ENCODE peak calls at places on chromosome 1, in nine cellular contexts. M is fibroblast of lung, X is GM06990, K is right atrium auricular region, A is A549, N is colonic mucosa, J is osteocyte, B is GM20000, Z is brain microvascular endothelial cell. S is an unnamed sample.

GRCh38 chr1:155645024-155645423 is 35.0 kb downstream of the MSTO1 start:
- DNase-seq in K (no peak), A (no peak), N (no peak), Z (no peak), J (no peak), X (no peak), B (no peak), M (no peak), S (peak)

GRCh38 chr1:197692965-197693364 is 82.3 kb downstream of the DENND1B start:
- DNase-seq in X (no peak), A (peak), N (no peak), B (peak), J (no peak), M (peak), Z (no peak), K (no peak), S (no peak)

GRCh38 chr1:182599339-182599738 is 4.8 kb downstream of the RGS16 start:
- DNase-seq in Z (no peak), N (no peak), K (no peak), B (no peak), M (no peak), J (no peak), A (no peak), X (no peak), S (no peak)

GRCh38 chr1:159009704-159010361 is at the start of gene IFI16:
- DNase-seq in K (peak), X (peak), Z (peak), N (peak), A (peak), J (no peak), B (peak), M (peak), S (no peak)

GRCh38 chr1:108643492-108644333 is 17.2 kb downstream of the HENMT1 start:
- DNase-seq in X (no peak), B (peak), K (no peak), A (peak), N (peak), Z (peak), M (peak), J (no peak), S (peak)

GRCh38 chr1:39501666-39502065 is 10.2 kb downstream of the BMP8A start:
- DNase-seq in J (no peak), X (no peak), K (no peak), B (no peak), M (peak), N (no peak), Z (no peak), A (no peak), S (no peak)

GRCh38 chr1:234957330-234958065 is 171.1 kb downstream of the TOMM20 start:
- DNase-seq in B (no peak), J (no peak), K (peak), M (peak), X (no peak), A (peak), N (peak), Z (no peak), S (peak)

GRCh38 chr1:24416666-24417391 is 1.2 kb downstream of the NIPAL3 start:
- DNase-seq in Z (peak), A (no peak), N (peak), X (peak), M (peak), B (peak), J (no peak), K (no peak), S (peak)

GRCh38 chr1:225765982-225766674 is 11.5 kb upstream of the SRP9 start:
- DNase-seq in B (no peak), X (no peak), Z (no peak), N (peak), A (no peak), M (no peak), J (no peak), K (no peak), S (no peak)

GRCh38 chr1:78292361-78292760 is 198.4 kb upstream of the PTGFR start:
- DNase-seq in J (no peak), A (no peak), N (no peak), X (no peak), M (peak), B (no peak), Z (no peak), K (no peak), S (no peak)

GRCh38 chr1:78291443-78291842 is 199.3 kb upstream of the PTGFR start:
- DNase-seq in X (no peak), K (no peak), B (no peak), A (no peak), N (no peak), Z (no peak), J (no peak), M (no peak), S (no peak)

GRCh38 chr1:78291872-78292271 is 198.9 kb upstream of the PTGFR start:
- DNase-seq in J (no peak), M (no peak), Z (no peak), A (no peak), N (no peak), K (no peak), X (no peak), B (no peak), S (no peak)

GRCh38 chr1:78286686-78287085 is 204.1 kb upstream of the PTGFR start:
- DNase-seq in K (no peak), J (no peak), Z (peak), B (no peak), A (no peak), M (peak), X (no peak), N (no peak), S (no peak)

DNA sequence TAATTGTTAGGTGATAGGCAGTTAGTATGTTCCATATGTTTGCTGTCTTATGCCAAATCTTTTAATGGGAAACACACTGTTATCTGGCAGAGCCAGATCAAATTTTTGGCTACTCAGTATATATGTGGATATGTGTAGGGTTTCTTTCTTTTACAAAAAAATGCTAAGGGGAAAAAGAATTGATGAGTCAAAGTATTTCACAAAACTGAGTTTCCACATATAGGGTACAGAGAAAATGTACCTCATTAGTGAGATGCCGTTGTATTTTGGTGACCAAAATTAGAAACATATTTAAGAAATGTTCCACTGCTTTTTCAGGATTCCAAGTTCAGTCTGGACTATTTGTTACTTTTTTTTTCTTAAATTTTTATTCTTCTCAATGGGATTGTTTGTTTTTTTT is 201.2 kb upstream of the PTGFR start:
- DNase-seq in J (no peak), A (no peak), K (no peak), N (no peak), M (no peak), B (no peak), Z (no peak), X (no peak), S (no peak)
- TF ChIP-seq CTCF in J (no peak), A (no peak), K (no peak), N (no peak), M (no peak), B (no peak), Z (no peak), X (no peak), S (no peak)

DNA sequence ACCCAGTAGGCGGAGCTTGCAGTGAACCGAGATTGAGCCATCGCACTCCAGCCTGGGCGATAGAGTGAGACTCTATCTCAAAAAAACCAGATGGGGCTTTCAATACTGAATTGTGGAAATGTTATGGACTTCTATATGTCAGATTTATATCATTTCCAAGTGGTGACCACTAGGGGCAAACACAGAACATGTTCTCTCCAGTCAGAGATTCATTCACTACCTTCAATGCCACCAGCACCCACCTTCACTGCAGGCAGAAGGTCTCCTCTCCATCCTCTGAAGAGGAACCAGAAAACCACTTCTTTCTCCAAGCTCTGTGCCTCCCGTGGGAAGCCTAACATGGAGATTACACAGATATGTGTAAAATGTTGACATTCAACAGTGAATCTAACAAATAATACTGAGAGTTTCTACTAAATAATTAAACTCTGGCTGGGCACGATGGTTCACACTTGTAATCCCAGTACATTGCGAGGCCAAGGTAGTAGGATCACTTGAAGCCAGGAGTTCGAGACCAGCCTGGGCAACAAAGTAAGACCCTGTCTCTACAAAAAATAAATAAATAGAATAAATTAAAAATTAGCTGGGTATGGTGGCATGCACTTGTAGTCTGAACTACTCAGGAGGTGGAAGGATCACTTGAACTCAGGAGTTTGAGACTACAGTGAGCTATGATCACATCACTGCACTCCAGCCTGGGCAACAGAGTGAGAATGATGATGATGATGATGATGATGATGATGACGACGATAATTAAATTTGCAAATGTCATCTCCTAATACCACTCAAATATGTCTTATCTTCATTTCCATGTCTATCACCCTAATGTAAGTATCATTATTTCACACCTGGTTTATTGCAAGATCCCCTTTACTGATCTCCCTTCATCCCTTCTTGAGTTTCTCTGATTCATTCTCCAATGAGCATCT is 151.1 kb downstream of the ZNF281 start:
- DNase-seq in K (no peak), Z (no peak), B (peak), X (no peak), M (peak), N (no peak), J (no peak), A (peak), S (no peak)
- TF ChIP-seq CTCF in K (no peak), Z (peak), B (peak), X (peak), M (peak), N (peak), J (peak), A (peak), S (peak)

DNA sequence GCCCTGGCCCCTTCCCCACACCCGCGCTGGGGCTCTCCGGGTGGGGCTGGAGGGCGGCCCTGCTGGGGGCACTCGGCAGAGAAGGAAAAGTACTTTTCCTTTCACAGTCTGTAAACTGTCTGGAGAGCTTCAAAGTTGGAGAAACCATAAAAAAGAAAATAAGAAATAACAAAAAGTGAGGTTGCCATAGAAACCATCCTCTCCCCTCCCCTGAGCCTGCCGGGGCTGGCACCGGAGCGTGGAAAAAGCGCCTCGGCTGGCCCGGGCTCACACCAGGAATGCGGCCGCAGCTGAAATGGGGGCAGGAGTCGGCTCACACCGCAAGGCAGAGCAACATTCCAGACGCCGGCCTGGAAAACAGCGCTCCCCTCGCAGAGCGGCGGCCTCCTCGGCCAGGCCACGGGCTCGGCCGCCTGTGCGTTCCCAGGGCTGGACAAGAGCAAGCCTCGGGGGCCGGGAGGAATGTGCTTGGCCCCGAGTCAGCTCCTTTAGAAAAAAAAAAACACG is 69.2 kb downstream of the MORN1 start:
- DNase-seq in K (peak), X (no peak), Z (peak), A (no peak), N (no peak), B (no peak), J (peak), M (peak), S (peak)
- TF ChIP-seq CTCF in K (no peak), X (no peak), Z (peak), A (no peak), N (no peak), B (no peak), J (peak), M (no peak), S (no peak)

DNA sequence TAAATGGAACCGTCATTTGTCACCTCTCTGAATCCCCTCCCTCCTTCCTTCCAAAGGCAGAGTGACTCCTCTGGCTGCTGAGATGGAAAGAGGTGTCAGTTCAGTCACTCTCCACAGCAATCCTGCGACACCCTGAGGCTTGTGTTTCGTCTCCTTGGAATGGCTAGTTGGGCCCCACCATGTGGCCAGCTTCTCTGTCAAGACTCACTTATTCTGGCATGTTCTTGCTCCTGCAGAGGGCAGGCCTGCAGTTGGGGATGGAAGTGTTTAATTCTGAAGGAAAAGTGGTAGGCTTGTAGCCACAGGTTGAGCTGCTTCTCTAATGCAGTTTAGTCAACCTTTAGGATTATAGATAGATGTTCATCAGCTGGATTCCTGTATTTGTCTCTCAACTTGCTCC is 149.6 kb downstream of the LMO4 start:
- DNase-seq in J (no peak), K (peak), N (no peak), X (no peak), M (peak), Z (no peak), B (no peak), A (peak), S (no peak)
- TF ChIP-seq CTCF in J (no peak), K (no peak), N (no peak), X (no peak), M (peak), Z (peak), B (no peak), A (no peak), S (peak)

GRCh38 chr1:25524568-25525359 is 18.6 kb upstream of the LDLRAP1 start:
- DNase-seq in B (no peak), N (no peak), A (no peak), Z (no peak), K (no peak), J (no peak), M (no peak), X (no peak), S (no peak)

GRCh38 chr1:25523512-25523911 is 19.9 kb upstream of the LDLRAP1 start:
- DNase-seq in N (no peak), B (no peak), M (no peak), Z (peak), A (no peak), J (no peak), K (no peak), X (no peak), S (no peak)

GRCh38 chr1:25520446-25521061 is 22.9 kb upstream of the LDLRAP1 start:
- DNase-seq in B (peak), M (peak), Z (peak), J (no peak), K (peak), N (peak), X (no peak), A (peak), S (no peak)

GRCh38 chr1:25519624-25520023 is 23.8 kb upstream of the LDLRAP1 start:
- DNase-seq in B (no peak), J (no peak), K (no peak), M (peak), X (no peak), A (no peak), Z (peak), N (no peak), S (no peak)

DNA sequence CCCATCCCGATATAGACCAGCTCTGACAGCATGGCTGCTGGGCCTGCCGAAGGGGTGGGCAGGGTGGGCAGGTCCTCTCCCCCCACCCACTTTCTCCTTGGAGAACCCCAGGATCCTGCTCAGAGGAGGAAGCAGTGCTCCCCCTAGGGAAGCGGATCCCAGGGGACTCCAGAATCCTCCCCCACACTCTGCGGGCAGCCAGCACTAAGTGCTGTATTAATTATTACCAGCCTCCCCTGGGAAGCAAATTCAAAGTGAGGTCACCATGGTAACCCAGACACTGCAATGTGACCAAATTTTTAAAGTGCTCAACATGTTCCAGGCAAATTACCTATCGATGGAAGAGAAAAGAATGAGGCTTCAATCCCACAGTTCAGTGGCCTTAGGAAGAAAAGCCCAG is 21.2 kb upstream of the LDLRAP1 start:
- DNase-seq in J (no peak), B (no peak), X (no peak), M (no peak), N (no peak), Z (no peak), K (no peak), A (no peak), S (no peak)
- TF ChIP-seq CTCF in J (no peak), B (no peak), X (no peak), M (no peak), N (no peak), Z (no peak), K (no peak), A (no peak), S (no peak)

DNA sequence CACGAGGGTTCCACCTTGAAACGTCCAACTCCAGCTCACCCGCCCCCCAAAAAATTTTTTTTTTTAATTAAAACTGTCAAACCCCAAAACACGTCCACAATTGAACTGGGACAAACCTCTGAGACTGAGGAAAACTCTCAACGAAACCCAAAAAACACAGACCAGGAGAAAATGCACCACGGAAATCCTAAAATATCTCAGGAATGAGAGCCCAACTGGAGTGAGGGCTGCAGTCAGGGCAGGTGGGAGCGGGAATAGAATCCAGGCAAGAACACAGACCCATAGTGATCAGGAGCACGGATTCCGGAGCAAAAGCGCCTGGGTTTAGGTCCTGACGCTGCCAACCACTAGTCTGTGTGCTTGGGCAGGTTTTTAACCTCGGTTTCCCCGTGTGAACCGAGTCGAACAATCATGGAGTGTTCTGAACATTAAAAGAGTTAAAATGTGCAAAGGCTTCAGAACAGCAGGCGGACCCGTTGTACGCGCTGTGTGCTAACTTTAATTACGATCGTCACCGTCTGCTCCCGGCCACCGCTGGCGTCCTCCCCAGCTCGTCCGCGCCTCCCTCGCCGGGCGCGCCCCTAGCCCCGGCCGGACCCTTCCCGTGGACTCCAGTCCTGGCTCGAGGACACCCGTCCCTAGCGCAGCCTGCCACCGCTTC is 624 bp downstream of the ARHGAP29 start:
- DNase-seq in J (no peak), Z (no peak), K (no peak), B (no peak), A (peak), N (peak), X (no peak), M (peak), S (no peak)
- TF ChIP-seq CTCF in J (peak), Z (peak), K (no peak), B (no peak), A (peak), N (no peak), X (no peak), M (peak), S (peak)

DNA sequence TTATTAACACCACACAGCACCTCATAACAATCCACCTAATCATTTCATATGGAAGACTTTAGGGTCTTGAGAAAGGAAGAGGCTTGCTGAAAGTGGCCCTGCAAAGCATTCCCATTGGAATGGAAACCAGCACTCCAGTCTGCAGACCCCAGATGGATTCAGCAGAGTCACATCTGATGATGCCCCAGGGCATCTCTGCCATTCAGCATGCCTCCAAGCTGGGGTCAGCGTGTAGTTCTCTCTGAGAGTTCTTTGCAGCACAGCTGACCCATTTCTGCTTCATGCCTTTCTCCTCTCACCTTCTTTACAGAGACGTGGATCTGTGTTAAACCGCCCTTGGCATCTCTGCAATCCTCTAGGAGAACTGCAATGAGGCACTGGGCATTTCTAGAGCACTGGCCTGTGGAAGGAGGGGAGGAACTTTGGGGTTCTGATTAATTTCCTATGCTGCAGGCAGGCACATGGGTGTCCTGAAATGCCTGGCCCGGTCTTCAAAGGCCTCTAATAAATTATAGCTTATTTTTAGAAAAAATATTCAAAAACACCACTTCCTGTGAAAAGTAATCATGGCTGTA is 2.6 kb upstream of the LUZP1 start:
- DNase-seq in K (no peak), J (no peak), A (no peak), X (no peak), B (no peak), M (no peak), N (no peak), Z (no peak), S (no peak)
- TF ChIP-seq CTCF in K (no peak), J (no peak), A (no peak), X (no peak), B (no peak), M (no peak), N (no peak), Z (no peak), S (no peak)